ENCODE peak calls at places on chromosomes 2 and 18, in eight cellular contexts. J is CD8-positive, alpha-beta memory T cell; W is osteoblast; B is CD8-positive, alpha-beta T cell; L is heart left ventricle; U is brain microvascular endothelial cell; E is aorta; V is adrenal gland. C is an unnamed sample.

GRCh38 chr2:17401096-17401495 is 117.1 kb downstream of the RAD51AP2 start:
- DNase-seq in B (no peak), W (no peak), J (no peak), E (no peak), U (no peak), L (no peak), V (no peak), C (no peak)

GRCh38 chr2:221255862-221256261 is 316.2 kb downstream of the EPHA4 start:
- DNase-seq in W (no peak), V (no peak), J (no peak), E (no peak), B (no peak), L (no peak), U (no peak), C (no peak)

GRCh38 chr2:120463527-120463926 is 117.6 kb downstream of the INHBB start:
- DNase-seq in V (no peak), L (no peak), U (no peak), B (no peak), W (peak), J (no peak), E (peak), C (no peak)

GRCh38 chr2:177165103-177165583 is 47.5 kb upstream of the HNRNPA3 start:
- DNase-seq in B (no peak), J (peak), U (peak), W (peak), L (peak), V (peak), E (peak), C (peak)

GRCh38 chr2:55419236-55419513 is 481 bp downstream of the CCDC88A start:
- DNase-seq in V (peak), W (no peak), B (no peak), U (no peak), E (no peak), L (no peak), J (peak), C (peak)

GRCh38 chr2:219155054-219155644 is 5.5 kb downstream of the NHEJ1 start:
- DNase-seq in U (peak), V (peak), W (no peak), J (peak), L (no peak), E (no peak), B (peak), C (peak)

GRCh38 chr2:175929850-175930249 is 72.2 kb downstream of the LNPK start:
- DNase-seq in E (no peak), L (no peak), U (peak), J (no peak), B (no peak), V (no peak), W (no peak), C (no peak)

GRCh38 chr2:101466426-101466825 is 8.5 kb downstream of the RFX8 start:
- DNase-seq in W (no peak), V (no peak), E (no peak), B (no peak), U (no peak), L (no peak), J (no peak), C (no peak)

GRCh38 chr2:23782647-23783046 is 144.3 kb downstream of the ATAD2B start:
- DNase-seq in B (no peak), U (no peak), E (no peak), L (no peak), W (no peak), J (no peak), V (no peak), C (no peak)

GRCh38 chr2:127105656-127106456 is 1.1 kb downstream of the BIN1 start:
- DNase-seq in W (peak), E (peak), J (no peak), U (peak), V (peak), L (no peak), B (no peak), C (no peak)

GRCh38 chr2:69159988-69160387 is 147.0 kb downstream of the ANTXR1 start:
- DNase-seq in B (no peak), W (no peak), L (no peak), V (no peak), J (no peak), U (no peak), E (no peak), C (no peak)

GRCh38 chr2:191167766-191168165 is 17.0 kb upstream of the STAT4 start:
- DNase-seq in V (no peak), L (no peak), B (no peak), E (no peak), J (no peak), U (no peak), W (no peak), C (no peak)

GRCh38 chr2:137435176-137435575 is 529.1 kb upstream of the HNMT start:
- DNase-seq in E (no peak), V (no peak), U (peak), L (no peak), W (no peak), B (no peak), J (no peak), C (no peak)

GRCh38 chr2:138237657-138238384 is 263.7 kb upstream of the SPOPL start:
- DNase-seq in U (no peak), B (no peak), J (no peak), L (no peak), V (no peak), W (no peak), E (no peak), C (no peak)

DNA sequence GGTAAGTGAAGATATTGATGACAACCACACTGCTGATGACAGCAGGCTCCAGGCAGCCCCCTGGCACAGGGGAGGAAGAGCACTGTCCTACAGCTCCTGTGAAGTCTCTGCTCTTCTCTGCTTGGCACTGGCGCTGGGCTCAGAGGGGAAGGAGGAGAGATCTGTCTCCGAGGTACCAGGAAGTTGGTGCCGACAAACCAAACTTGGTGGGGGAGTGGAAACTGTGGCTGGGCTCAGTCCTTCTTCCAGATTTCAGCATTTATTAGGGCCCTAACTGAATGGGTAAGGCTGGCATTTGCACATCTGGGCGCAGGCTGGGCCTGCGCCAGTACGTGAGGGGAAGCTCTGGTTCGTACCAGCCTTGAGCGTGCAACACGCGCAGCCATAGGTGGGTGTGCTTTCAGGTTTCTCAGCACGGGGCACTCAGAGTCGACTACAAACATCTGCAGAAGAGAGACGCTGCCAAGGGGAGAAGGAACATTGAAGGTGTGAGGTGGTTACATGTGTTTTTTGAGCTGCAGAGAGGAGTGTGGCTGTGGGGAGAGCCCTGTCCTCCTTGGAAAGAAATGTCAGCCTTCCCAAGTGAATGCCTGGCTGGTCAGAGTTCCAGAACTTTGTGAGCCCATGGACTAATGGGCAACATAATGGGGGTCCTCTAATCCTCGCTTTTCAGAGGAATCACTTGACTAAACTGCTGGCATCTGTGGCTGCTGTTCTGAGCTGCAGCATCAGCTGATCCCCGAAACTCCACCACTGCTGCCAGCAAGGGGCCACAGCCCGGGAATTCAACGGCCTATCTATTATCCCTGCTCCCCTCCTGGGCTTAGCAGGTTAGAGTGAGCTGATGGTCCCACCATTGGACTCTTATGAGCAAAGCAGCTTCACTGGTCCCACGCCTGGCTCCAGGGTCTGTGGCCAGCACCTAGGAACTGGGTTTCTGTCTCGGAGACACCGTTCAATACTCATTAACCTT is 55.2 kb upstream of the SEMA4C start:
- DNase-seq in U (no peak), W (peak), J (peak), E (peak), L (no peak), B (peak), V (no peak), C (peak)
- H3K27ac ChIP-seq in U (no peak), W (no peak), J (peak), E (no peak), L (no peak), B (peak), V (no peak), C (peak)

GRCh38 chr18:841647-842370 is 29.8 kb upstream of the YES1 start:
- DNase-seq in E (no peak), J (no peak), V (no peak), U (no peak), L (no peak), W (peak), B (no peak), C (no peak)

GRCh38 chr18:837922-838321 is 25.9 kb upstream of the YES1 start:
- DNase-seq in W (no peak), L (no peak), E (no peak), U (no peak), J (no peak), V (no peak), B (no peak), C (no peak)

GRCh38 chr18:834086-834720 is 22.2 kb upstream of the YES1 start:
- DNase-seq in L (no peak), E (no peak), U (no peak), B (no peak), W (no peak), V (no peak), J (no peak), C (no peak)

GRCh38 chr18:840080-840408 is 28.0 kb upstream of the YES1 start:
- DNase-seq in U (no peak), B (no peak), E (no peak), L (no peak), W (no peak), V (no peak), J (no peak), C (no peak)

GRCh38 chr18:839224-840079 is 27.4 kb upstream of the YES1 start:
- DNase-seq in J (peak), L (peak), U (peak), B (peak), W (peak), V (peak), E (peak), C (peak)
- H3K4me3 ChIP-seq in J (no peak), L (no peak), U (no peak), B (no peak), W (peak), V (no peak), E (no peak), C (no peak)

GRCh38 chr18:74524097-74524496 is 10.2 kb upstream of the CNDP1 start:
- DNase-seq in J (no peak), U (no peak), L (peak), W (no peak), V (no peak), E (no peak), B (no peak), C (no peak)
- H3K27ac ChIP-seq in J (no peak), U (no peak), L (peak), W (no peak), V (no peak), E (no peak), B (no peak), C (no peak)

GRCh38 chr2:236643480-236643879 is 73.9 kb downstream of the ACKR3 start:
- DNase-seq in U (no peak), B (no peak), W (no peak), V (peak), J (no peak), L (no peak), E (peak), C (no peak)
- H3K4me3 ChIP-seq in U (no peak), B (no peak), W (peak), V (no peak), J (no peak), L (no peak), E (no peak), C (no peak)

DNA sequence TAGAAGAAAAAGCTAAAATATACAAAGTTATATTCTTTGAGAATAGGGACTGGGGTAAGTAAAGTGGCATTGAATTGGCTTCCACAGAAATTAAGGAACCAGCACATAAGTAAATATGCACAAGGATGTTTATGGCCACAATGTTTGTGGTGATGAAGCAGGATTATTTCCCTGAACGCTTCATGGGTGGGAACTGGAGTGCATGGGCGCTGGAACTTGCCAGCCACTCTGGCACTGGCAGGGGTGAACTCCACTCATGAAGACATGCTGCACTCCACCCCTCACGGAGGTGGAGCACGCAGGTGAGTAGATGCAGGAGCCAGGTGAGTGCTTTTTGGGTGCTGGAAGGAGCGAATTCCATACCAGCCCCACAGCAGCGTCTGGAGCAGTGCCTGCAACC is 94.1 kb downstream of the BCL2 start:
- DNase-seq in J (no peak), B (no peak), U (no peak), E (no peak), W (no peak), L (no peak), V (no peak), C (no peak)
- H3K27ac ChIP-seq in J (no peak), B (no peak), U (no peak), E (no peak), W (no peak), L (no peak), V (no peak), C (peak)

C was measured in naive thymus-derived CD4-positive, alpha-beta T cell.